ENCODE peak calls at places on chromosomes 2 and 18, in six cellular contexts. O, B, W, P, T and Q are unnamed samples. For H3K4me1 and H3K36me3, the result is how much of the 10 kb centered on the place peaks cover.

GRCh38 chr2:2742745-2743144 is 411.7 kb upstream of the MYT1L start:
- DNase-seq in W (no peak), T (no peak), P (no peak), O (no peak), B (no peak), Q (no peak)

GRCh38 chr18:63195410-63196159 is 124.0 kb downstream of the BCL2 start:
- DNase-seq in P (no peak), B (no peak), O (no peak), T (no peak), W (no peak), Q (no peak)

GRCh38 chr2:166350525-166350924 is 25.2 kb downstream of the SCN9A start:
- DNase-seq in P (no peak), O (no peak), T (no peak), B (no peak), W (no peak), Q (no peak)

GRCh38 chr2:1718339-1719220 is 25.7 kb downstream of the PXDN start:
- DNase-seq in B (no peak), T (no peak), O (no peak), P (peak), W (no peak), Q (no peak)

GRCh38 chr2:109261906-109262631 is 133.1 kb downstream of the SH3RF3 start:
- DNase-seq in T (no peak), P (no peak), B (no peak), O (no peak), W (no peak), Q (no peak)

GRCh38 chr2:33511141-33511540 is 34.7 kb downstream of the RASGRP3 start:
- DNase-seq in B (no peak), O (no peak), P (no peak), W (peak), T (peak), Q (no peak)

GRCh38 chr18:6644841-6645240 is 84.7 kb upstream of the ARHGAP28 start:
- DNase-seq in T (no peak), B (no peak), P (no peak), O (no peak), W (no peak), Q (no peak)

GRCh38 chr2:60440761-60441160 is 112.7 kb downstream of the BCL11A start:
- DNase-seq in B (no peak), P (no peak), W (no peak), T (peak), O (no peak), Q (no peak)

GRCh38 chr2:106581755-106582430 is 94.7 kb downstream of the CD8B2 start:
- DNase-seq in P (peak), B (peak), W (peak), T (peak), O (peak), Q (peak)

GRCh38 chr2:201235865-201236811 is 24.2 kb upstream of the CASP8 start:
- DNase-seq in P (peak), B (peak), T (peak), O (peak), W (peak), Q (peak)

GRCh38 chr2:238761802-238762373 is 86.0 kb upstream of the TWIST2 start:
- DNase-seq in W (peak), T (peak), B (peak), O (no peak), P (no peak), Q (no peak)

GRCh38 chr18:5584751-5585417 is 41.1 kb upstream of the EPB41L3 start:
- DNase-seq in O (no peak), B (no peak), T (peak), W (peak), P (no peak), Q (no peak)

GRCh38 chr2:43226955-43227829 is 786 bp upstream of the ZFP36L2 start:
- DNase-seq in O (peak), T (peak), W (peak), P (peak), B (peak), Q (peak)

GRCh38 chr2:12226653-12227052 is 480.2 kb downstream of the LPIN1 start:
- DNase-seq in B (no peak), O (no peak), W (no peak), T (no peak), P (no peak), Q (no peak)

GRCh38 chr2:46471-47345 is at the start of gene FAM110C:
- DNase-seq in P (peak), B (peak), O (peak), T (no peak), W (peak), Q (peak)

DNA sequence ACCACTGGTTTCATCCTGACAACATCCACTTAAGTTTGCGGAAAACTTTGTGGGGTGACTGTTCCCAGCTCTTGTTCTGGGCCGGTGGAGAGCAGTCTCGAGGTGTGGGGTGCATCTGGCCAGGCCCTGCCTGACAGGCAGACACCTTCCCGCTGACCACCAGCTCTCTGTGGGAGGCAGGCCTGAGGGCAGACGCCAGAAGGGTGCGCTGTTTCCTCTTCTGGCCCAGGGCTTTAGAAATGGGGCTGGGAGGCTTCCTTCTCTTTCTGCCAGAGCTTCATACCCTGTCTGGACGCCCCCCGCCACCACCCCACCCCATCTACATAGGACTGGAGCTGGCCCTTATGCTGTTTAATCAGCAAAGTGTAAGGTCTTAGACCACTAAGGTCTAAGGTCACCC is 263.8 kb downstream of the LOXHD1 start:
- DNase-seq in B (no peak), O (no peak), W (no peak), P (no peak), T (no peak), Q (no peak)
- TF ChIP-seq CTCF in B (peak), O (no peak), W (no peak), P (no peak), T (no peak), Q (peak)

DNA sequence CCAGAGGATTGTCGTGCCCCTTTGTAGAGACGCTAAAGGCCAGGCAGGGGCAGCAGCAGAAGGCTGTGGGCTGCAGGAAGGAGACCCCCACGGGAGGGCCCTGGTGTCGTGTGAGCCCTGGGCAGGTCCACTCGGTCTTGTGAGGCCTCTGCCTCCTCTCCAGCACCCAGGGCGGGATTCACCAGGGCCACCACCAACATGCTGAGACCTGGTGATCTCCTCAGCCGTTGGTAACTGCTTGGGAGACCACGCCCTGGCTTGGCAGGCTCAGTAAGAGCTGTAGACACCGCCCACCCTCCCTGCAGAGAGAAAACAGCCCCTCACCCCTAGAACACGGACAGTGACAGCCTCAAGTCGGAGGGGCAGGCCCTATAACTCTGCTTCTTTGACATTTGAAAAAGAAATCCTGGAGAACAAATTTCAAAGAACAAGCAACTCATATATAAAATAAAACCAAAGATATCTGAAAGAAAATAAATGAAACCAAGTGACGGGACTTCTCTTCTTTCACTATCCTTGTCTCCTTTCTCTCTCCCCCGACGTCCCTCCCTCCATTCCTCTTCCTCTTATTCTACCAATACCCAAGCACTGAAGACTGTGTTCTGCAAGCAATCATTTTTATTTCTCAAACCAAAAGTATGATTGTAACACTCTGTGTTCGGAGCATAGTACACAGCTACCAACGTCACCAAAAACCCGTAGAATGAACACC is 21.0 kb downstream of the MBP start:
- DNase-seq in P (peak), O (no peak), B (no peak), W (no peak), T (no peak), Q (no peak)
- H3K4me1 ChIP-seq in P (half or more), O (under half), B (under half), W (under half), T (under half), Q (half or more)

GRCh38 chr2:182758379-182758778 is 42.3 kb downstream of the DNAJC10 start:
- DNase-seq in T (no peak), P (no peak), W (no peak), B (no peak), O (no peak), Q (no peak)

GRCh38 chr2:182766626-182767025 is 50.6 kb downstream of the DNAJC10 start:
- DNase-seq in O (no peak), B (no peak), P (no peak), W (no peak), T (no peak), Q (no peak)

GRCh38 chr2:182761903-182762302 is 45.8 kb downstream of the DNAJC10 start:
- DNase-seq in T (peak), P (no peak), O (peak), W (peak), B (no peak), Q (no peak)

GRCh38 chr2:182767578-182767977 is 51.5 kb downstream of the DNAJC10 start:
- DNase-seq in W (peak), T (peak), B (peak), O (no peak), P (no peak), Q (no peak)

DNA sequence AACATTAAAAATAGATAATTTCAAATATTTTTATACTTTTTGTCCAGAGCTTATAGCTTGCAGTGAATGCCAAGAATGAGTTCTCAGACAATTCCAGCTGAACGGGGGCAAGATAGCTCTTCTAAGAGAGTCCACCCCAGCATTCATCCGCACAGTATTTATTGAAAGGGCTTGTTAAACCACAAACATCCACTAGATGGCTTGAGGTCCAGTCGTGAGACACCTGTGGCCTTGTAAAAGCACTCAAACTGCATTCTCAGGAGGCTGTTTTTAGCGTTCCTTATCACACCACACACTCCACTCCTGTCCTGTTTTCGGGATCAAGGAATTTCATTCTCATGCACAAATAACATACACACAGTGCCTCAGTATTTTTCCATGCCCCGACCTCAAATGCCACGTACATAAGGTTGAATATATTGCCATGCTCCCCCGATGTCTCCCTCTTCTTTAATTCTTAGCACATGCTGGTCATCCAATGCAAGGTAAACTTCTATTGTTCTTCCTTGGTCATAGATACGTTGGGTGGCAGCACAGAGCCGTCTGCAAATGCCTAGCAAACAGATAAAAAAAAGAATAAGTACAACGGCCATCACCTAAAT is 47.4 kb downstream of the DNAJC10 start:
- DNase-seq in P (no peak), O (no peak), W (peak), B (peak), T (peak), Q (no peak)
- H3K36me3 ChIP-seq in P (half or more), O (under half), W (under half), B (under half), T (under half), Q (under half)

DNA sequence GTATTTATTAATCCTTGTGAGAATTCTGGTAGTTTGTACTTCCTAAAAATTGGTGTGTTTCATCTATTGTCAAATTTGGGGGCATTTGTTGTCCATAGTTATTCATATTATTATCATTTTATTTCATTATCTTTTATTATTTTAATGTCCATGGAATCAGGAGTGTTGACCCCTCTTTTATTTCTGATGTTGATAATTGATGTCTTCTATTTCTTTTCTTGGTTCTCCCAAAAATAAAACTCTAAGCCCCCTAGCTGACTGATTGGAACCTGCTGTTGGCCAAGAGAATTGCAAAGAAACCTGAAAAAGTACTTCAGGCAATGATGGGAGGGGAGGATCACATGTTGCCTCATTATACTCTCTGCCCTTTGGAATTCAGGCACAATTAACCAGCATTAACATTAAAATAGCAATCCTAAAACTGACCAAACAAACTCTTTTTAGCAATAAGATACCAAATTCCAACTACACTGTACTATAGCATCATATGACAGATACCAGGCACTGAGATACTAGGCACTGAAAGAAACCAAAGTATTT is 1097.3 kb upstream of the CNTNAP5 start:
- DNase-seq in W (no peak), O (no peak), T (no peak), P (no peak), B (no peak), Q (no peak)
- TF ChIP-seq CTCF in W (no peak), O (no peak), T (no peak), P (no peak), B (no peak), Q (no peak)